ENCODE peak calls at places on chromosomes 3 and 15, in eight cellular contexts. One of them, this sample, is unnamed. For H3K36me3, the result is how much of the 10 kb centered on the place peaks cover.

GRCh38 chr3:124688580-124689454 is 41.4 kb upstream of the UMPS start:
- DNase-seq in fibroblast of lung: peak
- DNase-seq in heart left ventricle: peak
- DNase-seq in HCT116: peak
- DNase-seq in stomach: peak
- DNase-seq in tibial artery: peak
- DNase-seq in ascending aorta: peak
- DNase-seq in mucosa of descending colon: peak
- DNase-seq in this sample: peak

GRCh38 chr15:67196672-67197363 is 57.6 kb downstream of the AAGAB start:
- DNase-seq in tibial artery: no peak
- DNase-seq in fibroblast of lung: peak
- DNase-seq in stomach: no peak
- DNase-seq in HCT116: no peak
- DNase-seq in heart left ventricle: no peak
- DNase-seq in ascending aorta: no peak
- DNase-seq in mucosa of descending colon: no peak
- DNase-seq in this sample: no peak

GRCh38 chr3:117719316-117719926 is 1009.8 kb downstream of the TUSC7 start:
- DNase-seq in heart left ventricle: no peak
- DNase-seq in HCT116: peak
- DNase-seq in stomach: no peak
- DNase-seq in mucosa of descending colon: no peak
- DNase-seq in fibroblast of lung: peak
- DNase-seq in ascending aorta: no peak
- DNase-seq in tibial artery: no peak
- DNase-seq in this sample: no peak

GRCh38 chr3:140723576-140723975 is 45.7 kb downstream of the TRIM42 start:
- DNase-seq in tibial artery: no peak
- DNase-seq in mucosa of descending colon: no peak
- DNase-seq in stomach: no peak
- DNase-seq in ascending aorta: no peak
- DNase-seq in HCT116: no peak
- DNase-seq in fibroblast of lung: no peak
- DNase-seq in heart left ventricle: no peak
- DNase-seq in this sample: no peak

GRCh38 chr3:71356272-71356671 is 227.3 kb downstream of the FOXP1 start:
- DNase-seq in fibroblast of lung: no peak
- DNase-seq in ascending aorta: no peak
- DNase-seq in HCT116: no peak
- DNase-seq in heart left ventricle: no peak
- DNase-seq in stomach: no peak
- DNase-seq in tibial artery: no peak
- DNase-seq in mucosa of descending colon: no peak
- DNase-seq in this sample: no peak

GRCh38 chr3:194375473-194375872 is 5.9 kb upstream of the LRRC15 start:
- DNase-seq in heart left ventricle: no peak
- DNase-seq in HCT116: no peak
- DNase-seq in fibroblast of lung: no peak
- DNase-seq in tibial artery: no peak
- DNase-seq in stomach: no peak
- DNase-seq in ascending aorta: no peak
- DNase-seq in mucosa of descending colon: no peak
- DNase-seq in this sample: no peak

GRCh38 chr3:8537440-8537839 is 35.8 kb downstream of the LMCD1 start:
- DNase-seq in mucosa of descending colon: no peak
- DNase-seq in heart left ventricle: no peak
- DNase-seq in stomach: no peak
- DNase-seq in tibial artery: no peak
- DNase-seq in HCT116: no peak
- DNase-seq in ascending aorta: no peak
- DNase-seq in fibroblast of lung: no peak
- DNase-seq in this sample: no peak

GRCh38 chr15:39925112-39925830 is 5.2 kb upstream of the GPR176 start:
- DNase-seq in heart left ventricle: no peak
- DNase-seq in tibial artery: no peak
- DNase-seq in HCT116: no peak
- DNase-seq in mucosa of descending colon: no peak
- DNase-seq in ascending aorta: no peak
- DNase-seq in stomach: no peak
- DNase-seq in fibroblast of lung: peak
- DNase-seq in this sample: no peak

GRCh38 chr3:115580566-115580965 is 42.7 kb upstream of the GAP43 start:
- DNase-seq in heart left ventricle: no peak
- DNase-seq in tibial artery: no peak
- DNase-seq in fibroblast of lung: no peak
- DNase-seq in mucosa of descending colon: no peak
- DNase-seq in stomach: no peak
- DNase-seq in ascending aorta: no peak
- DNase-seq in HCT116: no peak
- DNase-seq in this sample: no peak

GRCh38 chr15:58921267-58921666 is 12.2 kb downstream of the SLTM start:
- DNase-seq in ascending aorta: no peak
- DNase-seq in stomach: no peak
- DNase-seq in mucosa of descending colon: no peak
- DNase-seq in fibroblast of lung: peak
- DNase-seq in heart left ventricle: no peak
- DNase-seq in tibial artery: no peak
- DNase-seq in HCT116: no peak
- DNase-seq in this sample: no peak

GRCh38 chr15:61133361-61133760 is 95.7 kb downstream of the RORA start:
- DNase-seq in mucosa of descending colon: no peak
- DNase-seq in stomach: no peak
- DNase-seq in fibroblast of lung: no peak
- DNase-seq in tibial artery: no peak
- DNase-seq in ascending aorta: no peak
- DNase-seq in heart left ventricle: no peak
- DNase-seq in HCT116: no peak
- DNase-seq in this sample: no peak

DNA sequence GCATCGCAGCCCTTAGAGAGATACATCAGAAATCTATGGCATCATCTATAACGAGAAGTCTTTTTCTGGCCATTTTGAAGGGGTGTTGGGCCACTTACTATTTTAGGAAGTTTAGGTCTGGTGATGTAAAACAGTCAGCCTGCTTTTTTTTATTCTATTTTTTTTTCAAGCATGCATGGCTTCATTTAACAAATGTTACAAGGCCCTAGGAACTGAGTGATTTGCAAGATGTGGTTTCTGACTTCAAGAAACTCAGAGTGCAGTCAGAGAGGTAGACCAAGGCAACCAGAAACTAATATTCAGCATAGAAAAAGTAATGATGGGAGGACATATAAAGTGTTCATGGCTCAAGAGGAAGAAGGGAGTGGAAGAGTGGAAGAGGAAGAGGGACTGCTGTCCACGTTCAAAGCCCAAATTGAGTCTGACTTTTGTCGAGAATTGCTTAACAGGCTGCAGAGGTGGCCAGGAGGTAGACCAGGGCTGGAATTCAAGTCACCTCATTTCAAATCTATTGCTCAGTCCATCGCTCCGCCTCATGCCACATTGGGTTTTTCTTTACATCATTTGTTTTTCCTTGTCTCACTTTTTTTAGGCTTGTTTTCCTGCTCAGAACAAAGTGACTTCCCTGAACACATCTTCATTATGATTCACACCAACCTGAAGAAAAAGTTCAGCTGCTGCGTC is 97.1 kb downstream of the RPL39L start:
- DNase-seq in ascending aorta: no peak
- DNase-seq in heart left ventricle: no peak
- DNase-seq in fibroblast of lung: no peak
- DNase-seq in tibial artery: no peak
- DNase-seq in HCT116: no peak
- DNase-seq in stomach: no peak
- DNase-seq in mucosa of descending colon: no peak
- DNase-seq in this sample: no peak
- H3K4me3 ChIP-seq in ascending aorta: no peak
- H3K4me3 ChIP-seq in heart left ventricle: no peak
- H3K4me3 ChIP-seq in fibroblast of lung: no peak
- H3K4me3 ChIP-seq in tibial artery: no peak
- H3K4me3 ChIP-seq in HCT116: no peak
- H3K4me3 ChIP-seq in stomach: no peak
- H3K4me3 ChIP-seq in mucosa of descending colon: no peak
- H3K4me3 ChIP-seq in this sample: no peak

DNA sequence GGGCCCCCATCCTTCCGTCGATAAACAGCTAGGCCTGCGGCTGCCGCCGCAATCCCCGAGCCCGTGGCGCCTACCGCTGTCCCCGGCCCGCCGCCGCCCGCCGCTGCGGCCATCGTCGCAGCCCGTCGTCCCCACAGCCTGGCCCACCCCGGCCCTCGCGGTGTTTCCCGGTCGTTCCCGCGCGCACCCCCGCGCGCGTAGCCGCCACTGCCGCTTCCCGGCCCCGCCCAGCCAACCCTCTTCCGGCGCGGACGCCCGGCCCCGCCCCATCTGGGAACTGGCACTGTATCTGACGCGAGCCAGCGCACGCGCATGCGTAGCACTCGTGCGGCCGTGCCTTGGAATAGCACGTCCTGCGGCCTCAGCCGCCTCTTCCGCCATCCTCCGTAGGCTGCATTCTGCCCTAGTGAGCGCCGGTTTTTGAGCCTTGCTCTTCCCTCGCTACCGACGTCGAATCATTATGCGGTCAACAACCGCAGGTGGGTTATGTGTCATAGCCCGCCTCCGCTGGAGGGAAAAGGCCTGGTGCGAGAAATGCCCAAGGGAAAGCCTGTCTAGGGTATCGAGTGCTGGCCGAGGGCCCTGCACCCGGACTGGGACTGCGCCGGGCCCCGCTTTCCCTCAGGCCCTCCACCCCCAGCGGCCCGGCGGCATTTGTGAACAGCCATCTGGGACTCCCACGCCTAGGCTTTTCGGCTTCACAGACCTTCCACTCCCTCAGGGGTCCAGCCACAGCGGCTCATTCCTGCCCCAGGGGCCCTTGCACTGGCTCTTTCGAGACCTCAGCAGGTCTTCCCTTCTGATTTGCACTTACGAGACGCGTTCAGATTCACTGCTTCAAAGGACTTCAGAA is at the start of gene SMARCC1:
- DNase-seq in heart left ventricle: peak
- DNase-seq in fibroblast of lung: peak
- DNase-seq in mucosa of descending colon: peak
- DNase-seq in tibial artery: peak
- DNase-seq in stomach: peak
- DNase-seq in HCT116: peak
- DNase-seq in ascending aorta: peak
- DNase-seq in this sample: peak
- TF ChIP-seq CTCF in heart left ventricle: no peak
- TF ChIP-seq CTCF in fibroblast of lung: no peak
- TF ChIP-seq CTCF in mucosa of descending colon: no peak
- TF ChIP-seq CTCF in tibial artery: peak
- TF ChIP-seq CTCF in stomach: no peak
- TF ChIP-seq CTCF in HCT116: no peak
- TF ChIP-seq CTCF in ascending aorta: no peak
- TF ChIP-seq CTCF in this sample: peak

GRCh38 chr3:45979378-45979777 is 16.2 kb downstream of the FYCO1 start:
- DNase-seq in HCT116: no peak
- DNase-seq in fibroblast of lung: no peak
- DNase-seq in mucosa of descending colon: no peak
- DNase-seq in stomach: no peak
- DNase-seq in heart left ventricle: no peak
- DNase-seq in tibial artery: no peak
- DNase-seq in ascending aorta: no peak
- DNase-seq in this sample: no peak

GRCh38 chr3:45980819-45981218 is 14.8 kb downstream of the FYCO1 start:
- DNase-seq in heart left ventricle: no peak
- DNase-seq in tibial artery: no peak
- DNase-seq in stomach: no peak
- DNase-seq in ascending aorta: no peak
- DNase-seq in HCT116: no peak
- DNase-seq in mucosa of descending colon: no peak
- DNase-seq in fibroblast of lung: peak
- DNase-seq in this sample: no peak

GRCh38 chr3:45980229-45980813 is 15.3 kb downstream of the FYCO1 start:
- DNase-seq in fibroblast of lung: no peak
- DNase-seq in mucosa of descending colon: no peak
- DNase-seq in stomach: no peak
- DNase-seq in heart left ventricle: no peak
- DNase-seq in tibial artery: no peak
- DNase-seq in HCT116: no peak
- DNase-seq in ascending aorta: no peak
- DNase-seq in this sample: no peak

GRCh38 chr3:45976191-45977091 is 19.2 kb downstream of the FYCO1 start:
- DNase-seq in stomach: no peak
- DNase-seq in fibroblast of lung: no peak
- DNase-seq in tibial artery: no peak
- DNase-seq in HCT116: no peak
- DNase-seq in heart left ventricle: no peak
- DNase-seq in mucosa of descending colon: no peak
- DNase-seq in ascending aorta: no peak
- DNase-seq in this sample: no peak

DNA sequence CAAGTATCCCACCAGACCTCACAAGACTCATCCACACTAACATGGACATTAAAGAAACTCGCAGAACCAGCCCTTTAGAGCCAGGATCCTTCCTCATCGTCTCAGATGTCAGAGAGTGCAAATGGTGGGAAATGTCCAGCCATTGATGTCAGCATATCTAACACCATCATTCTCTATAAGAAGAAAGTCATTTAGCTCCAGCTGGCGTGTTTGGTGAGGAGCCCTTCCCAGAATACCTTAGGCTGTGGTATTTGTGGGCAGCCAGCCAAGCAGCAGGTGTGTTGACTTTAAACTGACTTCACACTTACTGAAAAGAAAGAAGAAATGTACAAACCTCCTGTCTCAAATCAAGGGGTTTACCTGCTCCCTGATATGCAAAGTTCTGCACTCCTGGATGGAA is 17.3 kb downstream of the FYCO1 start:
- DNase-seq in HCT116: no peak
- DNase-seq in ascending aorta: no peak
- DNase-seq in tibial artery: no peak
- DNase-seq in fibroblast of lung: no peak
- DNase-seq in mucosa of descending colon: peak
- DNase-seq in stomach: peak
- DNase-seq in heart left ventricle: no peak
- DNase-seq in this sample: peak
- H3K36me3 ChIP-seq in HCT116: under half
- H3K36me3 ChIP-seq in ascending aorta: half or more
- H3K36me3 ChIP-seq in tibial artery: half or more
- H3K36me3 ChIP-seq in fibroblast of lung: under half
- H3K36me3 ChIP-seq in mucosa of descending colon: under half
- H3K36me3 ChIP-seq in stomach: half or more
- H3K36me3 ChIP-seq in heart left ventricle: half or more
- H3K36me3 ChIP-seq in this sample: half or more

DNA sequence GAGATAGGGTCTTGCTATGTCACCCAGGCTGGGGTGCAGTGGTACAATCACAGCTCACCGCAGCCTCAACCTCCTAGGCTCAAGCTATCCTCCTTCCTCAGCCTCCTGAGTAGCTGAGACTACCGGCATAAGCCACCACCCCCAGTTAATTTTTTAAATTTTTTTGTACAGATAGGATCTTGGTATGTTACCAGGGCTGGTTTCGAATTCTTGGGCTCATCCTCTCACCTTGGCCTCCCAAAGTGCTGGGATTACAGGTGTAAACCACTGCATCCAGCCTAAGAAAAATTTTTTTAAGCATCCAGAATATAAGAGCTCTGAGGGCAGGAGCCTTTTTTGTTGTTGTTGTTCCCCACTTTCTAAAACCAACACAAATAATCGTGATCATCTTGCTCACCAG is 14.4 kb upstream of the MAP6D1 start:
- DNase-seq in ascending aorta: no peak
- DNase-seq in tibial artery: no peak
- DNase-seq in fibroblast of lung: no peak
- DNase-seq in stomach: no peak
- DNase-seq in heart left ventricle: no peak
- DNase-seq in mucosa of descending colon: no peak
- DNase-seq in HCT116: no peak
- DNase-seq in this sample: no peak
- H3K4me3 ChIP-seq in ascending aorta: no peak
- H3K4me3 ChIP-seq in tibial artery: no peak
- H3K4me3 ChIP-seq in fibroblast of lung: no peak
- H3K4me3 ChIP-seq in stomach: no peak
- H3K4me3 ChIP-seq in heart left ventricle: no peak
- H3K4me3 ChIP-seq in mucosa of descending colon: no peak
- H3K4me3 ChIP-seq in HCT116: no peak
- H3K4me3 ChIP-seq in this sample: no peak